ENCODE peak calls at places on chromosomes 1 and 21, in six cellular contexts. L is right atrium auricular region, X is mesendoderm, D is spleen, M is left lung, H is IMR-90. Z is an unnamed sample. For H3K4me1, the result is how much of the 10 kb centered on the place peaks cover.

GRCh38 chr1:1462318-1462966 is 9.1 kb upstream of the ATAD3B start:
- DNase-seq in L (no peak), X (peak), D (no peak), M (peak), H (no peak), Z (no peak)

GRCh38 chr1:150429805-150430204 is 57.4 kb upstream of the TARS2 start:
- DNase-seq in L (no peak), X (peak), D (no peak), M (no peak), H (peak), Z (no peak)

GRCh38 chr1:100896481-100896982 is 642 bp downstream of the SLC30A7 start:
- DNase-seq in L (no peak), X (peak), D (no peak), M (no peak), H (peak), Z (peak)

GRCh38 chr1:22827666-22828065 is 117.0 kb downstream of the EPHB2 start:
- DNase-seq in L (no peak), X (peak), D (peak), M (no peak), H (no peak), Z (no peak)

GRCh38 chr1:55055951-55056631 is 16.7 kb downstream of the PCSK9 start:
- DNase-seq in L (no peak), X (no peak), D (peak), M (no peak), H (no peak), Z (no peak)

GRCh38 chr1:148264374-148265276 is 112.5 kb upstream of the NBPF11 start:
- DNase-seq in L (no peak), X (peak), D (no peak), M (no peak), H (peak), Z (peak)

GRCh38 chr1:204746838-204747442 is 61.4 kb upstream of the LRRN2 start:
- DNase-seq in L (no peak), X (peak), D (no peak), M (no peak), H (peak), Z (peak)

GRCh38 chr1:186220101-186220500 is 155.0 kb downstream of the TPR start:
- DNase-seq in L (no peak), X (no peak), D (no peak), M (no peak), H (no peak), Z (no peak)

GRCh38 chr1:178146456-178146855 is 52.6 kb downstream of the RASAL2 start:
- DNase-seq in L (no peak), X (no peak), D (no peak), M (no peak), H (no peak), Z (no peak)

GRCh38 chr1:38418195-38419030 is 371.8 kb upstream of the POU3F1 start:
- DNase-seq in L (no peak), X (no peak), D (no peak), M (no peak), H (no peak), Z (peak)

GRCh38 chr1:234602334-234603220 is 7.4 kb downstream of the IRF2BP2 start:
- DNase-seq in L (peak), X (no peak), D (no peak), M (no peak), H (peak), Z (peak)

GRCh38 chr21:39961251-39961650 is 94.0 kb downstream of the PCP4 start:
- DNase-seq in L (no peak), X (no peak), D (no peak), M (no peak), H (no peak), Z (peak)

GRCh38 chr1:69290266-69290665 is 277.5 kb upstream of the LRRC7 start:
- DNase-seq in L (no peak), X (no peak), D (no peak), M (no peak), H (no peak), Z (peak)

GRCh38 chr21:31729622-31730343 is 2.1 kb downstream of the SCAF4 start:
- DNase-seq in L (no peak), X (no peak), D (no peak), M (no peak), H (no peak), Z (no peak)

GRCh38 chr1:155080250-155081228 is 1.9 kb downstream of the EFNA3 start:
- DNase-seq in L (no peak), X (peak), D (peak), M (no peak), H (no peak), Z (peak)

GRCh38 chr1:37498872-37499617 is 15.5 kb downstream of the MEAF6 start:
- DNase-seq in L (peak), X (no peak), D (no peak), M (no peak), H (peak), Z (peak)

GRCh38 chr21:42219606-42220137 is 732 bp downstream of the ABCG1 start:
- DNase-seq in L (no peak), X (no peak), D (peak), M (no peak), H (peak), Z (no peak)

GRCh38 chr1:47424336-47424982 is 8.4 kb downstream of the FOXE3 start:
- DNase-seq in L (no peak), X (peak), D (no peak), M (no peak), H (peak), Z (peak)

GRCh38 chr1:119715542-119715941 is 3.8 kb downstream of the PHGDH start:
- DNase-seq in L (no peak), X (peak), D (no peak), M (no peak), H (peak), Z (no peak)

GRCh38 chr1:114979278-114979891 is 50.2 kb upstream of the TSHB start:
- DNase-seq in L (no peak), X (peak), D (no peak), M (no peak), H (peak), Z (peak)

GRCh38 chr1:170967042-170967910 is 31.9 kb downstream of the MROH9 start:
- DNase-seq in L (no peak), X (peak), D (no peak), M (no peak), H (peak), Z (peak)

GRCh38 chr1:60874703-60875102 is 207.7 kb upstream of the NFIA start:
- DNase-seq in L (no peak), X (peak), D (no peak), M (no peak), H (peak), Z (peak)

GRCh38 chr1:147084273-147085096 is 87.8 kb downstream of the PRKAB2 start:
- DNase-seq in L (peak), X (peak), D (peak), M (peak), H (peak), Z (peak)

GRCh38 chr1:3317456-3317855 is 137.0 kb upstream of the ARHGEF16 start:
- DNase-seq in L (no peak), X (no peak), D (no peak), M (no peak), H (no peak), Z (no peak)
- H3K4me3 ChIP-seq in L (no peak), X (no peak), D (no peak), M (no peak), H (no peak), Z (no peak)

DNA sequence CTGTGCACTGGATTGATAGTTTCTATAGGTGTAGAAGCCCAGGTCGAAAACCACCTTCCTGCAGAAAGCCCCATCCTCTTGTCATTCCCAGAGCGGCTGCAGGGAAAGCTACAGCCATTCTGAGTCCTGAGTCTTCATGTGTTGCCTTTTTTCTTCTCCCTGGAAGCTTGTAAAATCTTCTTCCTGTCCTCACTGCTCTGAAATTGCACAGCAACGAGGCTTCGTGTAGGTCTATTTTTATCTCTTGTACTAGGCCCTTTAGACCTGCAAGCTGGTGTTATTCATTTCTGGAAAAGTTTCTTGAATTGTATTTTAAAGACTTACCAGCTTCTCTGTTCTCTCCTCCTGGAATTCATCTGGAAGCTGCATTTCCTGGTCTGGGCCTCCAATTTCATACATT is 44.2 kb upstream of the ETS2 start:
- DNase-seq in L (no peak), X (no peak), D (no peak), M (no peak), H (no peak), Z (no peak)
- H3K4me1 ChIP-seq in L (under half), X (under half), D (under half), M (under half), H (under half), Z (under half)

GRCh38 chr21:15004721-15005370 is 60.0 kb downstream of the NRIP1 start:
- DNase-seq in L (no peak), X (no peak), D (no peak), M (no peak), H (peak), Z (peak)

GRCh38 chr21:15003463-15004135 is 61.2 kb downstream of the NRIP1 start:
- DNase-seq in L (no peak), X (peak), D (no peak), M (no peak), H (no peak), Z (no peak)

GRCh38 chr21:15006594-15007230 is 58.1 kb downstream of the NRIP1 start:
- DNase-seq in L (no peak), X (no peak), D (no peak), M (no peak), H (no peak), Z (no peak)

GRCh38 chr21:15007716-15008296 is 57.0 kb downstream of the NRIP1 start:
- DNase-seq in L (no peak), X (no peak), D (no peak), M (no peak), H (no peak), Z (no peak)

DNA sequence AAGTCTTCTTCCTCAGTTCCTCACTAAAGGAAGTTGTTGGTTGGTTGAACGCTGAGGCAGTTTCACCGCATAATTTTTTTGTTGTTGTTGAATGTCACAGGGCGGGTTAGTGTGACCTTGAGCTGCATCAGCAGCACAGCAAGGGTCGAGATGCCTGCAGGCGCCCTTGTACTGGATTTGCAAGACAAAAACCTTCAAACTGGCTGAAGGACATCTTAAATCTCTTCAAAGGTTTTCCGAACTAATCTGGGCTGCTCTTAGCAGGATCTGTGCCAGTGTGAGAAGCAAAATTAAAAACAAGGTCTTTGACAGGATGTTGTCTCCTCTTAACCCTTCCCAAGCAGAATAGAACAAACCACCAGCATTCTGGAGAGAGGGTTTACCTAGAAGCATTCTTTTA is 59.4 kb downstream of the NRIP1 start:
- DNase-seq in L (no peak), X (peak), D (peak), M (no peak), H (peak), Z (peak)
- H3K4me3 ChIP-seq in L (peak), X (no peak), D (peak), M (no peak), H (peak), Z (no peak)

GRCh38 chr1:8661185-8662110 is 156.0 kb downstream of the RERE start:
- DNase-seq in L (no peak), X (peak), D (no peak), M (no peak), H (peak), Z (peak)
- H3K4me1 ChIP-seq in L (half or more), X (under half), D (half or more), M (under half), H (under half), Z (under half)

DNA sequence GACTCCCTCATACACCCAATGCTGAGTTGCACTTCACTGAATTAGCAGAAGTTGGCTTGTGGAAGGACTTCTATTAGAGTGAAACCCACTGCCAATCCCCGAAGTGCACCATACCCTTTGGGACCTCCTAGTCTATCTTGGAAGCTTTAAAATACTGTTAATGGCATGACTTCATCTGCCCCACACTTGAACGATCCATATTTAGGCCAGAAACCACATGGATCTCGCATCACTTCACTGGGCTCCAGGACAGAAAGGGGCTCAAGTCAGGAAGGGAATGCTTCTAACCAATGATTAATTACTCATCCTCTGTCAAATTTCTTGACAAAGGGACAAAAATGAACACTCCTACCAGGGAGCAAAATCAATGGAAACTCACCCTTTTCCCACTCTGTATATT is 69.1 kb downstream of the BCAR3 start:
- DNase-seq in L (no peak), X (no peak), D (no peak), M (no peak), H (no peak), Z (no peak)
- H3K4me3 ChIP-seq in L (peak), X (no peak), D (no peak), M (no peak), H (no peak), Z (peak)

GRCh38 chr1:41894778-41895483 is 23.8 kb downstream of the HIVEP3 start:
- DNase-seq in L (no peak), X (no peak), D (no peak), M (no peak), H (no peak), Z (no peak)

GRCh38 chr1:41900611-41901444 is 17.9 kb downstream of the HIVEP3 start:
- DNase-seq in L (no peak), X (peak), D (no peak), M (no peak), H (peak), Z (peak)

GRCh38 chr1:41901551-41901950 is 17.2 kb downstream of the HIVEP3 start:
- DNase-seq in L (no peak), X (no peak), D (no peak), M (no peak), H (no peak), Z (no peak)

GRCh38 chr1:41895552-41895951 is 23.2 kb downstream of the HIVEP3 start:
- DNase-seq in L (no peak), X (no peak), D (no peak), M (no peak), H (no peak), Z (no peak)

DNA sequence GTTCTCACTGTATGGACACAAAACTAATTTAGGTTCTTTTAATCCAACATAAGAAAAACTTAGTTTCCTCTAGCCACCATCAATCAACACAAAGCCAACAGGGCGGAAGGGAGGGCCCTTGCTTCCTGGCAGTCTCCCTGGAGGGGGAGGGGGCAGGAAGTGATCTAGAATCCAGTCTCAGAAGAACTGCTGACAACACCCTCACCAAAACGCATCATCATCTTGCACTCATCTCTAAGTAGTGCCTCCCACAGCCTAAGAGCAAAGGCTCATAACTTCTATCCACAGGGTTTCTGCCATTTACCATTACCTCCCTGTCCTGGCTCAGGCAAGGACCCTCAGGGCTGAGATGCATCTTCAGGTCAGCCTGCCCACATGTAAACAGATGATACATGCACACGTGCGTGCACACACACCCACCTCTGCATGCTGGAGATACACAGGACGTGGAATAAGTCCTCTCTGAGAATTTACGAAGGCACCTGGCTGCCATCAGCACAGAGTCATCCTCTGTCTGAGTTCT is 20.5 kb downstream of the HIVEP3 start:
- DNase-seq in L (no peak), X (peak), D (no peak), M (no peak), H (peak), Z (no peak)
- H3K4me1 ChIP-seq in L (under half), X (under half), D (half or more), M (under half), H (under half), Z (under half)